ENCODE peak calls at places on chromosomes 13 and 19, in six cellular contexts. R is H9, L is left lung, O is Karpas-422, Z is suprapubic skin, S is right atrium auricular region. W is an unnamed sample.

GRCh38 chr13:44819245-44819644 is 170.0 kb downstream of the NUFIP1 start:
- DNase-seq in R (no peak), L (no peak), O (peak; percentile 36), Z (no peak), S (no peak), W (no peak)

GRCh38 chr13:85698236-85698635 is 101.0 kb downstream of the SLITRK6 start:
- DNase-seq in R (no peak), L (no peak), O (no peak), Z (no peak), S (no peak), W (no peak)

GRCh38 chr13:79404985-79405384 is 1.1 kb downstream of the RBM26 start:
- DNase-seq in R (no peak), L (no peak), O (peak; percentile 59), Z (no peak), S (no peak), W (no peak)

GRCh38 chr13:74287672-74288169 is 153.5 kb upstream of the KLF12 start:
- DNase-seq in R (peak; percentile 71), L (peak; percentile 23), O (peak; percentile 97), Z (peak; percentile 82), S (peak; percentile 64), W (peak; percentile 85)

GRCh38 chr19:31127132-31127967 is 221.9 kb downstream of the TSHZ3 start:
- DNase-seq in R (no peak), L (no peak), O (no peak), Z (no peak), S (no peak), W (no peak)

GRCh38 chr19:27694361-27695055 is 1518.4 kb downstream of the UQCRFS1 start:
- DNase-seq in R (no peak), L (no peak), O (no peak), Z (no peak), S (no peak), W (no peak)

GRCh38 chr19:47447470-47448359 is 24.0 kb downstream of the SLC8A2 start:
- DNase-seq in R (peak; percentile 99), L (no peak), O (peak; percentile 80), Z (no peak), S (no peak), W (no peak)

GRCh38 chr13:113901231-113901630 is 37.4 kb upstream of the GAS6 start:
- DNase-seq in R (no peak), L (no peak), O (no peak), Z (peak; percentile 65), S (peak; percentile 30), W (peak; percentile 61)

GRCh38 chr13:52034616-52035226 is 10.2 kb downstream of the UTP14C start:
- DNase-seq in R (no peak), L (no peak), O (no peak), Z (no peak), S (no peak), W (no peak)

GRCh38 chr19:409515-410242 is 732 bp upstream of the C2CD4C start:
- DNase-seq in R (no peak), L (peak; percentile 44), O (no peak), Z (peak; percentile 77), S (no peak), W (no peak)

GRCh38 chr13:57030671-57031070 is 110.0 kb upstream of the PRR20A start:
- DNase-seq in R (no peak), L (peak; percentile 17), O (no peak), Z (no peak), S (no peak), W (no peak)

GRCh38 chr13:49464621-49465325 is 20.7 kb downstream of the SETDB2 start:
- DNase-seq in R (no peak), L (no peak), O (no peak), Z (no peak), S (no peak), W (no peak)

GRCh38 chr13:19681517-19681916 is 48.1 kb downstream of the MPHOSPH8 start:
- DNase-seq in R (no peak), L (no peak), O (no peak), Z (no peak), S (no peak), W (no peak)

GRCh38 chr19:32607479-32607878 is 26.5 kb downstream of the PDCD5 start:
- DNase-seq in R (no peak), L (peak; percentile 74), O (no peak), Z (no peak), S (no peak), W (no peak)

GRCh38 chr13:85284349-85284748 is 514.9 kb downstream of the SLITRK6 start:
- DNase-seq in R (no peak), L (no peak), O (no peak), Z (no peak), S (no peak), W (no peak)

GRCh38 chr13:73809561-73809960 is 324.6 kb downstream of the KLF12 start:
- DNase-seq in R (no peak), L (no peak), O (no peak), Z (no peak), S (no peak), W (no peak)

GRCh38 chr13:52744842-52745241 is 5.2 kb upstream of the CNMD start:
- DNase-seq in R (no peak), L (no peak), O (no peak), Z (no peak), S (no peak), W (no peak)

GRCh38 chr19:10819124-10820060 is 16.6 kb downstream of the TMED1 start:
- DNase-seq in R (no peak), L (peak; percentile 65), O (no peak), Z (no peak), S (no peak), W (no peak)

GRCh38 chr13:31044658-31045620 is 112.5 kb downstream of the TEX26 start:
- DNase-seq in R (no peak), L (no peak), O (no peak), Z (peak; percentile 12), S (no peak), W (peak; percentile 43)

GRCh38 chr13:36680918-36681317 is 7.1 kb downstream of the SERTM1 start:
- DNase-seq in R (no peak), L (no peak), O (no peak), Z (no peak), S (no peak), W (no peak)

GRCh38 chr19:5131031-5131865 is 162.3 kb downstream of the KDM4B start:
- DNase-seq in R (no peak), L (no peak), O (peak; percentile 91), Z (no peak), S (no peak), W (no peak)

GRCh38 chr13:31835932-31836331 is 96.6 kb downstream of the RXFP2 start:
- DNase-seq in R (no peak), L (no peak), O (no peak), Z (no peak), S (no peak), W (no peak)

GRCh38 chr13:93903909-93904308 is 575.6 kb downstream of the DCT start:
- DNase-seq in R (no peak), L (no peak), O (no peak), Z (no peak), S (no peak), W (no peak)

GRCh38 chr13:93279982-93280381 is 53.4 kb downstream of the GPC6 start:
- DNase-seq in R (no peak), L (no peak), O (no peak), Z (no peak), S (no peak), W (no peak)

GRCh38 chr13:107842562-107843180 is 372.7 kb downstream of the LIG4 start:
- DNase-seq in R (no peak), L (no peak), O (no peak), Z (no peak), S (no peak), W (no peak)

GRCh38 chr13:33752631-33753030 is 65.3 kb upstream of the RFC3 start:
- DNase-seq in R (no peak), L (no peak), O (no peak), Z (no peak), S (no peak), W (no peak)

GRCh38 chr19:17043744-17044143 is 17.1 kb upstream of the CPAMD8 start:
- DNase-seq in R (no peak), L (peak; percentile 34), O (no peak), Z (no peak), S (no peak), W (no peak)

GRCh38 chr13:40596484-40596883 is 70.0 kb downstream of the FOXO1 start:
- DNase-seq in R (no peak), L (no peak), O (peak; percentile 75), Z (no peak), S (no peak), W (no peak)
- H3K4me1 ChIP-seq in R (peaks cover 7% of the 10 kb centered on the region), L (peaks cover 8% of the 10 kb centered on the region), O (peaks cover 100% of the 10 kb centered on the region), Z (peaks cover 30% of the 10 kb centered on the region), S (no peaks in the 10 kb centered on the region), W (no peaks in the 10 kb centered on the region)

DNA sequence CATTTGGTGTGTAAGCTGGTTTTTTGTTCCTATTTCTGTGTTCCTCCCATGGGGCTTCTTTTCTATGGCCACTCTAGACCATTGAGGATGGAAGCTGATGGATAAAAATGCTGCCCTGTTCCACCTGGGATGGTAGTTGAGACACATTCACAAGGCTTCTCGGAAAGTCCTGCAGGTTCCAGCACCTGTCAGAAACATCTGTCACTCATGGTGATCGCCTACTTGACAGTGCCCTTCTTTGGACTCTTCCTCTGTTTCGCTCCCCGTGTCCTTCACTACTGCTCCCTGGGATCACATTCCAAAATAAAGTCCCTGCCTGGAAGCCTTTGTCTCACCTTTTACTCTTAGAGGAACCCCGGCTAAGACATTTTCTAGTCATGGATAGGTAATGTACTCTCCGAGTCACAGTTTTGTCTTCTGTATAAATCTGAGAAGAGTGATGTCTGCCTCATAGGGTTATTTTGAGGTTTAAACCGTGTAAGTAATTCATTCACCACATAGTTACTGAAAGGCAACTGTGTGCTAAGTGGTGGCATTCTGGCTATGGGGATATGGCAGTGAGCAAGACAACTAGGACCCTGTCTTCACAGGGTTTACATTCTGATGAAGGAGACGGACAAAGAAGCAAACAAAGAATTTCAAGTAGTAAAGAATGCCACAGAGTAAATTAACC is 21.0 kb downstream of the UBAC2 start:
- DNase-seq in R (no peak), L (no peak), O (no peak), Z (no peak), S (no peak), W (no peak)
- H3K27ac ChIP-seq in R (no peak overlapping the region), L (no peak overlapping the region), O (peak overlapping the region; percentile 94), Z (no peak overlapping the region), S (no peak overlapping the region), W (no peak overlapping the region)

GRCh38 chr19:50202962-50203280 is 501 bp upstream of the MYH14 start:
- DNase-seq in R (no peak), L (no peak), O (no peak), Z (no peak), S (no peak), W (no peak)
- H3K4me1 ChIP-seq in R (no peaks in the 10 kb centered on the region), L (no peaks in the 10 kb centered on the region), O (no peaks in the 10 kb centered on the region), Z (peaks cover 41% of the 10 kb centered on the region), S (no peaks in the 10 kb centered on the region), W (peaks cover 21% of the 10 kb centered on the region)

DNA sequence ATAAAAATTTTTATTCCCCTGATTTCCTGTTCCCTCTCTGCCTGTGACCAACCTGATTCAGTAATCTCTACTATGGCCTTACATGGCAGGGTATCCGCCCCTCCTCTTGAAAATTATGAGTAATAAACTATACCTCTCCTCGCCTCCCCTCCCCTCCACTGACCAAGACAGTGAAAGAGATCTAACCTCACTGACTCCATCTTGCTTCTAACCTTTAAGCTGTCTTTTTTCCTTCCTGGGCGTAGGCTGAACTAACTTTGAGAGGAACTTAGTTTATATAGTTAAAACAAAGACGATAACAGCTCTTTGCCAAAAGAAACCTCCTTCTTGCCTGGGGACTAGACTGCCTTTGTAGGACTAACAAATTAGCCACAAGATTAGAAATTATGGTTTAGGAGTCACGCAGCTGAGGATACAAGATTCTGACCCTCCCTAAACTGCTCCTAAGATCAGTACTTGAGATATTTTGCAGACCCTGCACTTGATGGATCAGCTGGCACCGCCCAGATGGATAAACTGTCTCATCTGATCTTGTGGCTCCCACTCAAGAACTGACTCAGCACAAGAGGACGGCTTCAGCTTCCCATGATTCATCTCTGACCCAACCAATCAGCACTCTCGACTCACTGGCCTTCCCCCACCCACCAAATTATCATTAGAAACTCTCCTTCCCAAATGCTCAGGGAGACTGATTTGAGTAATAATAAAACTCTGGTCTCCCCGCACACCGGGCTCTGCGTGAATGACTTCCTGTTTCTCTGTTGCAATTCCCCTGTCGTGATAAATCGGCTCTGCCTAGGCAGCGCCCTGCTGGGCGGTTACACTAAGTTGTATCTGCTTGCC is 187.1 kb downstream of the TDRD3 start:
- DNase-seq in R (peak; percentile 93), L (no peak), O (no peak), Z (no peak), S (no peak), W (no peak)
- H3K27ac ChIP-seq in R (peak overlapping the region; percentile 76), L (no peak overlapping the region), O (no peak overlapping the region), Z (peak overlapping the region; percentile 77), S (no peak overlapping the region), W (no peak overlapping the region)

W was measured in ascending aorta.